ENCODE peak calls at places on chromosomes 5 and 9, in nine cellular contexts. O, Z, X, U, M, F, B, T and G are unnamed samples.

GRCh38 chr5:77167695-77168111 is 42.8 kb upstream of the PDE8B start:
- DNase-seq in X (peak), O (no peak), U (no peak), B (no peak), F (peak), Z (peak), M (no peak), T (peak), G (no peak)

GRCh38 chr9:117720555-117720954 is 16.4 kb downstream of the TLR4 start:
- DNase-seq in O (no peak), X (peak), Z (peak), T (no peak), M (no peak), F (peak), B (no peak), U (no peak), G (no peak)

GRCh38 chr5:138177936-138178515 is 404 bp downstream of the BRD8 start:
- DNase-seq in F (no peak), X (peak), O (peak), B (no peak), Z (peak), U (peak), M (no peak), T (peak), G (no peak)

GRCh38 chr5:157004893-157005551 is 42.0 kb upstream of the TIMD4 start:
- DNase-seq in M (no peak), F (no peak), U (no peak), X (peak), O (no peak), T (no peak), Z (peak), B (no peak), G (no peak)

GRCh38 chr9:35164711-35165110 is 2.9 kb downstream of the UNC13B start:
- DNase-seq in B (no peak), O (no peak), T (no peak), Z (peak), M (no peak), F (no peak), X (peak), U (no peak), G (no peak)

GRCh38 chr5:179131886-179132585 is 71.9 kb downstream of the ZNF354C start:
- DNase-seq in B (peak), M (peak), O (no peak), Z (no peak), U (no peak), F (no peak), T (no peak), X (no peak), G (peak)

GRCh38 chr5:135234242-135235000 is 164.6 kb downstream of the MACROH2A1 start:
- DNase-seq in O (no peak), F (no peak), X (no peak), T (no peak), Z (no peak), B (peak), M (peak), U (no peak), G (peak)

GRCh38 chr5:56468278-56468677 is 235.1 kb upstream of the ANKRD55 start:
- DNase-seq in M (no peak), F (no peak), U (no peak), B (no peak), O (no peak), X (no peak), Z (no peak), T (no peak), G (no peak)

GRCh38 chr9:9142001-9142400 is 1342.4 kb upstream of the DMAC1 start:
- DNase-seq in T (no peak), X (no peak), Z (no peak), U (no peak), F (no peak), B (no peak), M (no peak), O (no peak), G (no peak)